ENCODE peak calls at places on chromosomes 6 and 20, in seven cellular contexts. Z is neural crest cell, H is K562, V is AG09309, K is lower lobe of right lung, A is heart left ventricle, M is BE2C. U is an unnamed sample.

GRCh38 chr20:32528291-32528891 is 56.7 kb downstream of the NOL4L start:
- DNase-seq in Z (no peak), H (no peak), V (no peak), K (peak), A (peak), M (peak), U (no peak)

GRCh38 chr6:83601119-83601518 is 88.8 kb downstream of the PRSS35 start:
- DNase-seq in Z (no peak), H (no peak), V (no peak), K (no peak), A (no peak), M (no peak), U (no peak)

GRCh38 chr6:23349521-23350147 is 776.4 kb upstream of the NRSN1 start:
- DNase-seq in Z (no peak), H (no peak), V (peak), K (no peak), A (no peak), M (peak), U (no peak)

GRCh38 chr6:18328549-18328922 is 58.6 kb upstream of the RNF144B start:
- DNase-seq in Z (no peak), H (no peak), V (no peak), K (no peak), A (no peak), M (no peak), U (peak)

GRCh38 chr6:68196645-68197044 is 438.4 kb upstream of the ADGRB3 start:
- DNase-seq in Z (no peak), H (peak), V (no peak), K (no peak), A (no peak), M (peak), U (no peak)

GRCh38 chr20:1121439-1121838 is 3.0 kb downstream of the PSMF1 start:
- DNase-seq in Z (no peak), H (peak), V (no peak), K (no peak), A (no peak), M (no peak), U (no peak)

GRCh38 chr20:36470482-36471062 is 70.7 kb upstream of the MYL9 start:
- DNase-seq in Z (no peak), H (no peak), V (no peak), K (no peak), A (no peak), M (no peak), U (no peak)

GRCh38 chr6:16316741-16317251 is 78.4 kb downstream of the GMPR start:
- DNase-seq in Z (no peak), H (peak), V (no peak), K (no peak), A (no peak), M (peak), U (no peak)

GRCh38 chr6:41939848-41940758 is 1.5 kb downstream of the CCND3 start:
- DNase-seq in Z (no peak), H (peak), V (no peak), K (peak), A (no peak), M (no peak), U (no peak)

GRCh38 chr6:145749632-145750031 is 14.3 kb upstream of the EPM2A start:
- DNase-seq in Z (no peak), H (no peak), V (peak), K (no peak), A (no peak), M (no peak), U (peak)

GRCh38 chr20:62808211-62808865 is 3.7 kb downstream of the OGFR start:
- DNase-seq in Z (peak), H (peak), V (no peak), K (peak), A (peak), M (peak), U (no peak)

GRCh38 chr6:107116328-107116892 is 1.1 kb upstream of the BEND3 start:
- DNase-seq in Z (peak), H (no peak), V (no peak), K (peak), A (no peak), M (peak), U (no peak)

GRCh38 chr20:34017610-34018009 is 23.9 kb downstream of the RALY start:
- DNase-seq in Z (no peak), H (no peak), V (peak), K (no peak), A (no peak), M (no peak), U (no peak)

GRCh38 chr20:52124821-52125220 is 66.8 kb downstream of the ZFP64 start:
- DNase-seq in Z (no peak), H (no peak), V (no peak), K (no peak), A (no peak), M (no peak), U (no peak)

GRCh38 chr20:32993484-32994050 is 10.7 kb downstream of the SUN5 start:
- DNase-seq in Z (no peak), H (no peak), V (no peak), K (no peak), A (no peak), M (no peak), U (no peak)

GRCh38 chr6:107604549-107604948 is 114.6 kb downstream of the SOBP start:
- DNase-seq in Z (no peak), H (no peak), V (no peak), K (no peak), A (no peak), M (no peak), U (no peak)

GRCh38 chr6:136547336-136547735 is 2.9 kb downstream of the MAP7 start:
- DNase-seq in Z (no peak), H (no peak), V (peak), K (no peak), A (no peak), M (no peak), U (no peak)

GRCh38 chr6:116268589-116269293 is 11.0 kb downstream of the TSPYL1 start:
- DNase-seq in Z (no peak), H (peak), V (peak), K (no peak), A (no peak), M (no peak), U (no peak)

GRCh38 chr20:51511861-51512619 is 30.5 kb downstream of the NFATC2 start:
- DNase-seq in Z (no peak), H (peak), V (no peak), K (no peak), A (no peak), M (no peak), U (no peak)

GRCh38 chr6:102402635-102403329 is 1009.3 kb downstream of the GRIK2 start:
- DNase-seq in Z (no peak), H (no peak), V (no peak), K (no peak), A (no peak), M (no peak), U (no peak)
- TF ChIP-seq CTCF in Z (no peak), H (no peak), V (no peak), K (no peak), A (no peak), M (no peak), U (no peak)

GRCh38 chr20:14189794-14190402 is 147.5 kb downstream of the FLRT3 start:
- DNase-seq in Z (no peak), H (no peak), V (peak), K (no peak), A (no peak), M (peak), U (no peak)
- TF ChIP-seq CTCF in Z (peak), H (no peak), V (peak), K (no peak), A (no peak), M (peak), U (peak)

DNA sequence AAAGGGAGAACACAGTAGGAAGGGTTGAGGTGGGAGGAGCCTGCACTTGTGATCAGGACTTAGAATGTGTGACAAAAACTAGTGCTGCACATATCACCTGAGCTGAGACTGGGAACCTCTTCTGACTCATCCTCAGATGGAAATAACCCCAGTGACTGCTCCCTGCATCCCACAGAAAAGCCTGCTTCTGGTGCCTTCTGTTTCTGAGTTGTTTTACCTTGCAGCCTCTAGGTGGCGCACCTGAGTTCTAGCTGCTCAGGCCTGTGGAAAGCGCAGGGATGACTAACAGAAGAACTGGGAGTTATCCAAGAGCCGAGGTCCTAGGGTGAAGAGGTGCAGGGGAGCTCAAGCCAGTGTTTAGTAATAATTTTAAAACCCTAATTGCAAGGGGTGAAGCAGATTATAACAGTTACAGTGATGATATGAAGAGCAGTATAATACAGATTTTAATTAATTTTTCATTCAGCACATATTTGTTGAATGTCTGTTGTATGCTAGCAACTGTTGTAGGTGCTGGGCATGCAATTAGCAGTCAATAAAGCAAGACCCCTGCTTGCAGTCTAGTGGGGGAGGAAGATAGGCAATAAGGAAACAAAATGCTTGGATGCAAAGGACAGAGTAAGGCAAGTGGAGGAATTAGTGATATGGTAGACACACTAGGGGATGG is 302.5 kb downstream of the DHX35 start:
- DNase-seq in Z (peak), H (peak), V (peak), K (no peak), A (peak), M (peak), U (peak)
- TF ChIP-seq CTCF in Z (peak), H (peak), V (peak), K (peak), A (peak), M (peak), U (peak)

GRCh38 chr20:45391559-45391958 is 13.4 kb upstream of the TP53TG5 start:
- DNase-seq in Z (no peak), H (no peak), V (no peak), K (no peak), A (no peak), M (no peak), U (no peak)

GRCh38 chr20:45394221-45395113 is 13.6 kb upstream of the DBNDD2 start:
- DNase-seq in Z (no peak), H (no peak), V (no peak), K (no peak), A (no peak), M (no peak), U (no peak)

GRCh38 chr20:45395114-45395415 is 13.0 kb upstream of the DBNDD2 start:
- DNase-seq in Z (no peak), H (no peak), V (no peak), K (no peak), A (no peak), M (no peak), U (no peak)

GRCh38 chr20:45390931-45391330 is 12.8 kb upstream of the TP53TG5 start:
- DNase-seq in Z (no peak), H (no peak), V (no peak), K (no peak), A (no peak), M (no peak), U (no peak)

GRCh38 chr20:45392733-45393132 is 14.6 kb upstream of the TP53TG5 start:
- DNase-seq in Z (no peak), H (no peak), V (no peak), K (no peak), A (no peak), M (no peak), U (no peak)
- TF ChIP-seq CTCF in Z (no peak), H (no peak), V (no peak), K (no peak), A (no peak), M (peak), U (peak)

GRCh38 chr6:34067814-34068213 is 78.1 kb downstream of the GRM4 start:
- DNase-seq in Z (no peak), H (no peak), V (no peak), K (no peak), A (no peak), M (no peak), U (no peak)
- TF ChIP-seq CTCF in Z (no peak), H (peak), V (peak), K (no peak), A (no peak), M (peak), U (peak)

DNA sequence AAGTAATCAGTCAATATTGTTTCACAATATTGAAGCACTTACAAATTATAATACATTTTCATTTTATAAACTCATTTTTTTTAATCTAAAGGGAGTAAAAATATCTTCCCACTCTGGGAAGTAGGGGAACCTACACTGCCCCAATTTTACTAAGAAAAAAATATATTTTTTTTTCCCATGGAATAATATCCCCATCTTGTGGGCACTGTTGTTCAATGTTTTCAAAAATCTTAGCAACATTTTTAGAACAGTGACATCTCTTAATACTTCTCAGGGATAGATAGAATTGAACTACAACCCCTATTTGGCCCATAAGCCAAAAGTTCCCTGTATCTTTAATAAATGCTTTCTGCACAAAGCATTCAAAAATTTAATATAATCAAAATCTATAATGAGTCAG is 42.9 kb downstream of the ARHGAP18 start:
- DNase-seq in Z (no peak), H (no peak), V (no peak), K (no peak), A (no peak), M (no peak), U (no peak)
- TF ChIP-seq CTCF in Z (no peak), H (no peak), V (no peak), K (no peak), A (no peak), M (no peak), U (peak)

GRCh38 chr6:88633782-88634181 is 329.6 kb downstream of the RNGTT start:
- DNase-seq in Z (no peak), H (no peak), V (no peak), K (no peak), A (no peak), M (no peak), U (no peak)
- TF ChIP-seq CTCF in Z (no peak), H (no peak), V (no peak), K (no peak), A (no peak), M (no peak), U (no peak)

GRCh38 chr6:96089173-96089572 is 73.4 kb downstream of the FUT9 start:
- DNase-seq in Z (peak), H (no peak), V (no peak), K (no peak), A (no peak), M (no peak), U (no peak)
- TF ChIP-seq CTCF in Z (peak), H (no peak), V (no peak), K (no peak), A (no peak), M (peak), U (peak)

GRCh38 chr20:50344232-50345071 is 153.8 kb downstream of the CEBPB start:
- DNase-seq in Z (no peak), H (peak), V (no peak), K (no peak), A (no peak), M (no peak), U (no peak)
- TF ChIP-seq CTCF in Z (no peak), H (peak), V (peak), K (peak), A (no peak), M (peak), U (peak)

GRCh38 chr6:77123527-77123926 is 339.8 kb downstream of the HTR1B start:
- DNase-seq in Z (no peak), H (no peak), V (no peak), K (no peak), A (no peak), M (no peak), U (no peak)

DNA sequence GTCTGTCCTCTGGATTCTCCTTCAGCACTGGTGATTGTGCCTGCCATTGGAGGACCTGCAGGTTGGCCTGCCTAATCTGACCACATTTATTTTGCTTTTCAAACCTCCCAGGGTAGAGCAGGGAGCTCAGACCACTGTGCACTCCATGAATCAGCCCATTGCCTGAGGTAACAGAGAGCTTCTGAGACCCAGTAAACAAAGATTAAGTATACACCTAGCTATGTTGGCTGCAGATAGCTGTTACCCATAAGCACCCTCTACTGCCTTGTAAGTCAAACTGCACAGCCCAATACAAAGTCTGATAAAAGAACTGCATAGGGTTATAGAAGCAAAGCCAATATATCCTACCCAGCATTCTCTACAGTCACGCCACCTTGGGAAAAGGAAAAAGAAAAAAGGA is 338.7 kb downstream of the HTR1B start:
- DNase-seq in Z (no peak), H (no peak), V (peak), K (no peak), A (no peak), M (no peak), U (no peak)
- TF ChIP-seq CTCF in Z (no peak), H (no peak), V (peak), K (no peak), A (no peak), M (peak), U (peak)

U was measured in epithelial cell of proximal tubule.